ENCODE peak calls at places on chromosomes 16 and 17, in seven cellular contexts. I, J, Q, Z, S, O and A are unnamed samples.

GRCh38 chr17:38656959-38657823 is 17.6 kb downstream of the EPOP start:
- DNase-seq in I (no peak), J (no peak), Q (no peak), Z (no peak), S (no peak), O (peak; percentile 70), A (no peak)

GRCh38 chr17:7589891-7590611 is at the start of gene SOX15:
- DNase-seq in I (no peak), J (no peak), Q (no peak), Z (no peak), S (no peak), O (no peak), A (peak; percentile 57)

GRCh38 chr16:83967838-83968482 is at the start of gene NECAB2:
- DNase-seq in I (peak; percentile 72), J (no peak), Q (peak; percentile 54), Z (no peak), S (peak; percentile 46), O (peak; percentile 4), A (peak; percentile 49)

GRCh38 chr17:73610331-73610911 is 33.8 kb downstream of the SDK2 start:
- DNase-seq in I (no peak), J (no peak), Q (no peak), Z (no peak), S (no peak), O (no peak), A (no peak)

GRCh38 chr17:40111221-40112128 is 10.3 kb upstream of the MSL1 start:
- DNase-seq in I (peak; percentile 95), J (no peak), Q (peak; percentile 78), Z (peak; percentile 96), S (peak; percentile 92), O (peak; percentile 86), A (peak; percentile 98)

GRCh38 chr16:2938206-2938605 is 25.9 kb upstream of the KREMEN2 start:
- DNase-seq in I (no peak), J (no peak), Q (no peak), Z (no peak), S (no peak), O (no peak), A (no peak)

GRCh38 chr16:79571065-79571697 is 29.4 kb downstream of the MAF start:
- DNase-seq in I (no peak), J (no peak), Q (peak; percentile 3), Z (no peak), S (peak; percentile 64), O (no peak), A (no peak)

GRCh38 chr16:10738231-10739077 is 5.2 kb upstream of the NUBP1 start:
- DNase-seq in I (no peak), J (peak; percentile 82), Q (no peak), Z (peak; percentile 63), S (no peak), O (peak; percentile 27), A (no peak)

GRCh38 chr16:28873543-28874201 is 4.6 kb upstream of the ATP2A1 start:
- DNase-seq in I (no peak), J (no peak), Q (peak; percentile 43), Z (no peak), S (no peak), O (peak; percentile 50), A (peak; percentile 49)

DNA sequence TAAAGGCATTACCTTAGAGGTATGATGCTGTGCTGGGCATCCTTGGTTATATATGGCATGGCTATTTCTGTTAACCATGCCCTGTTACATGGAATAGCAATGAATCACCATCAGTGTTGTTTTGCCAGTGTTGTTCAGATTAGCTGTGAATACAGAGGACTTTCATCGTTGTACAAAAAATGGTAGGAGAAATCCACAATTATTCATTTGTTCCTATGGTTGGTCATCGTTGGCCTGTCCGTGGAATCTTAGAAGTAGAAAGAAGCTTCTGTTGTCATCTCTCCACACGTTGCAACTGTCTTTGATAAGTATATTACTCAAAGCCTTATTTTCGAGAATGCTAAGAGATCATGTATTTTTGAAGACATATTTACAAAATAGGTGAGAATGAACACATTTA is 114.3 kb upstream of the CACNG5 start:
- DNase-seq in I (no peak), J (no peak), Q (no peak), Z (no peak), S (no peak), O (no peak), A (no peak)
- TF ChIP-seq CTCF in I (no peak), J (no peak), Q (no peak), Z (no peak), S (no peak), O (no peak), A (no peak)

GRCh38 chr16:74775255-74775654 is 635 bp upstream of the FA2H start:
- DNase-seq in I (no peak), J (no peak), Q (no peak), Z (no peak), S (no peak), O (no peak), A (no peak)

GRCh38 chr16:74776926-74777325 is 2.3 kb upstream of the FA2H start:
- DNase-seq in I (no peak), J (no peak), Q (no peak), Z (no peak), S (no peak), O (no peak), A (no peak)

GRCh38 chr16:74771656-74772315 is 2.8 kb downstream of the FA2H start:
- DNase-seq in I (no peak), J (peak; percentile 63), Q (no peak), Z (no peak), S (no peak), O (peak; percentile 80), A (no peak)

GRCh38 chr16:74773431-74774222 is 993 bp downstream of the FA2H start:
- DNase-seq in I (no peak), J (no peak), Q (no peak), Z (no peak), S (no peak), O (no peak), A (no peak)

GRCh38 chr16:74774223-74775139 is at the start of gene FA2H:
- DNase-seq in I (peak; percentile 95), J (no peak), Q (peak; percentile 57), Z (no peak), S (peak; percentile 84), O (peak; percentile 87), A (peak; percentile 92)
- H3K4me3 ChIP-seq in I (peak within 1 kb of the TSS; percentile 36), J (peak within 1 kb of the TSS; percentile 71), Q (peak within 1 kb of the TSS; percentile 31), Z (peak within 1 kb of the TSS; percentile 23), S (peak within 1 kb of the TSS; percentile 58), O (peak within 1 kb of the TSS; percentile 66), A (peak within 1 kb of the TSS; percentile 42)

DNA sequence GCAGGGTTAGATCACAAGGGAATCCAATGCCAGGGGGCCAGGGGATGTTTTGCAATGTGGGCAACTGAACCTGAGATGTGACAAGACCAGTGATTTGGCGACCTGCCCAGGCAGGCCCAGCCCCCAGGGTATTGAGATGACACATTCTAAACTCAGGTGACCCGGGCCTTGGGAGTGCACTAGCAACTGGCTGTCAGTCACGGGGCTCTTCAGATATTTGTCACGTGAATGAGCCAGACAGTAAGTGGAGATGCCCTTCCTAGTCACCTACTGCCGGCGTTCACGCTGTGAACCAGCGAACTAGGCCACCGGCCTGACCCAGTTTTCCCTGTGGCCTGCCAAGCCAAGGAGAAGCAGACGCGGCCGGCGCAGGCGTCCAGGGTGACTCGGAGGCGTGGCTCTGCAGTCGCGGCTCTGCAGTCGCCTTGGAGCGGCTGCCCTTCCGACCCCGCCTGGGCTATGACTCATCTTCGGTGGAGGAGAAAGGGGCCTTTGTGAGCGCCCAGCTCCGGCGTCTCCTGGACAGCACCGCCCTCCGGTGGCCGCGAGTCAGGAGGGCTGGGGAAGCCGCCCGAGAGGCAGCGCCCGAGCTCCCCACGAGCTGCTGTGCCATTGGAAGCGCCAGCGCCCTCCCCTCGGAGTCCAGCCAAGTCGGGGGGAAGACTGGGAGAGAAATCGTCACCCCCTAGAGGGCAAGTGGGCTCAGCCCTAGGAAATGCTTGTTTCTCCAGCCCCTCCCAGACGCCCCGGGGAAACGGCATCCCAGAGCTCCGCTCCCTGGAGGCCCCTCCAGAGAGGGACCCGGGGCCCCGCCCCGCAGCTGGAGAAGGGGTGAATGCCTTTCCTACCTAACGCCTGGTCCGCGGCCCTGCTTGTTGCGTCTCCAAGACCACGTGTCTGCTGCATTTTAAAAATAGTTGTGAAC is 38.8 kb downstream of the WSB1 start:
- DNase-seq in I (peak; percentile 97), J (peak; percentile 81), Q (peak; percentile 95), Z (peak; percentile 98), S (peak; percentile 98), O (peak; percentile 72), A (peak; percentile 97)
- TF ChIP-seq CTCF in I (peak; percentile 80), J (peak; percentile 96), Q (peak; percentile 84), Z (peak; percentile 95), S (peak; percentile 92), O (peak; percentile 77), A (peak; percentile 88)

DNA sequence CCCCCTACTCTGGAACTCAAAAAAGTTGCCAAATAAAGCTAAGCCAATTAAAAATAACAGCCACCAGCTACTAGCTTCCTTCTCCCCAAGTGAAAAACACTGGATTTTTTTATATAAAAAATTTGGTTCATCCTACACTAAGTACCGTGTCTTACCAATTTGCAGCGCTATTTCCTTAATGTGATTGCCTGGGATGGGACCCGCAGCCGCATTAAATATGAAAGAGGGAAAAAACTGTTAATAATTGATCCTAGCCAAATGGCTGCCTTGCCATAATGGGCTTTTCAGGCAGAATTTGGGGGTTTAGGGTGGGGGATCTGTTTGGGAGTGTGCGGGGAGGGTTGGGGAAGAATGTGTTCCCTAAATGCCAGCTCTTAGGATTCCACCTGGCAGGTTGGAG is 2.0 kb downstream of the HOXB9 start:
- DNase-seq in I (no peak), J (no peak), Q (no peak), Z (no peak), S (no peak), O (no peak), A (no peak)
- H3K4me3 ChIP-seq in I (no peak overlapping the region), J (no peak overlapping the region), Q (peak overlapping the region; percentile 60), Z (no peak overlapping the region), S (no peak overlapping the region), O (no peak overlapping the region), A (no peak overlapping the region)

GRCh38 chr17:44628234-44629188 is 27.8 kb upstream of the MEIOC start:
- DNase-seq in I (peak; percentile 91), J (peak; percentile 46), Q (no peak), Z (no peak), S (peak; percentile 71), O (peak; percentile 82), A (peak; percentile 98)
- TF ChIP-seq CTCF in I (no peak), J (no peak), Q (no peak), Z (no peak), S (no peak), O (no peak), A (peak; percentile 36)

GRCh38 chr16:50679676-50680555 is 1.2 kb downstream of the SNX20 start:
- DNase-seq in I (no peak), J (no peak), Q (no peak), Z (no peak), S (no peak), O (no peak), A (no peak)
- H3K4me3 ChIP-seq in I (no peak overlapping the region), J (peak overlapping the region; percentile 72), Q (no peak overlapping the region), Z (no peak overlapping the region), S (no peak overlapping the region), O (no peak overlapping the region), A (no peak overlapping the region)

GRCh38 chr17:70808596-70808995 is 639.3 kb downstream of the KCNJ2 start:
- DNase-seq in I (no peak), J (no peak), Q (peak; percentile 14), Z (no peak), S (no peak), O (peak; percentile 19), A (no peak)
- TF ChIP-seq CTCF in I (peak; percentile 26), J (peak; percentile 16), Q (peak; percentile 48), Z (no peak), S (no peak), O (peak; percentile 72), A (peak; percentile 81)